ENCODE peak calls at places on chromosomes 4 and X, in ten cellular contexts. Z is lower leg skin, K is heart left ventricle, A is A549, O is endothelial cell of umbilical vein, N is ovary, W is NB4, S is sigmoid colon, H is H1, U is tibial nerve. L is an unnamed sample.
A peak's percentile ranks its signal among the peaks of the same experiment; 100 is the strongest.

GRCh38 chr4:13940921-13941320 is 313.4 kb upstream of the BOD1L1 start:
- DNase-seq in S (no peak), W (no peak), U (no peak), H (no peak), N (no peak), O (no peak), Z (no peak), A (no peak), K (no peak), L (no peak)

GRCh38 chrX:149570668-149571067 is 16.6 kb downstream of the MAGEA9B start:
- DNase-seq in A (peak; percentile 7), H (no peak), O (no peak), K (no peak), Z (peak; percentile 28), W (no peak), S (no peak), U (no peak), N (no peak), L (no peak)

GRCh38 chrX:71183341-71183740 is 38.7 kb downstream of the NLGN3 start:
- DNase-seq in N (no peak), H (no peak), U (no peak), S (no peak), A (no peak), O (no peak), K (no peak), Z (no peak), W (no peak), L (no peak)

GRCh38 chr4:109816082-109816442 is 500 bp downstream of the GAR1 start:
- DNase-seq in S (no peak), Z (peak; percentile 83), N (no peak), W (peak; percentile 45), H (no peak), K (no peak), O (no peak), A (no peak), U (no peak), L (no peak)

GRCh38 chr4:82043809-82044137 is 330.0 kb downstream of the HNRNPD start:
- DNase-seq in A (no peak), W (no peak), S (no peak), Z (no peak), N (no peak), K (no peak), U (no peak), O (no peak), H (no peak), L (no peak)

GRCh38 chr4:105627620-105628019 is 75.2 kb downstream of the ARHGEF38 start:
- DNase-seq in S (no peak), A (no peak), K (no peak), O (no peak), W (no peak), N (no peak), Z (no peak), H (no peak), U (no peak), L (no peak)

GRCh38 chr4:184477201-184477999 is 3.0 kb upstream of the IRF2 start:
- DNase-seq in U (no peak), W (no peak), S (no peak), Z (no peak), K (no peak), N (no peak), O (no peak), A (no peak), H (no peak), L (no peak)

GRCh38 chr4:87698394-87698793 is 48.3 kb downstream of the DMP1 start:
- DNase-seq in A (no peak), N (no peak), H (no peak), K (no peak), W (no peak), O (no peak), Z (no peak), S (no peak), U (no peak), L (no peak)

GRCh38 chrX:24550166-24550565 is 85.1 kb downstream of the PDK3 start:
- DNase-seq in Z (no peak), N (no peak), A (no peak), O (no peak), S (no peak), U (no peak), H (no peak), K (no peak), W (no peak), L (no peak)

DNA sequence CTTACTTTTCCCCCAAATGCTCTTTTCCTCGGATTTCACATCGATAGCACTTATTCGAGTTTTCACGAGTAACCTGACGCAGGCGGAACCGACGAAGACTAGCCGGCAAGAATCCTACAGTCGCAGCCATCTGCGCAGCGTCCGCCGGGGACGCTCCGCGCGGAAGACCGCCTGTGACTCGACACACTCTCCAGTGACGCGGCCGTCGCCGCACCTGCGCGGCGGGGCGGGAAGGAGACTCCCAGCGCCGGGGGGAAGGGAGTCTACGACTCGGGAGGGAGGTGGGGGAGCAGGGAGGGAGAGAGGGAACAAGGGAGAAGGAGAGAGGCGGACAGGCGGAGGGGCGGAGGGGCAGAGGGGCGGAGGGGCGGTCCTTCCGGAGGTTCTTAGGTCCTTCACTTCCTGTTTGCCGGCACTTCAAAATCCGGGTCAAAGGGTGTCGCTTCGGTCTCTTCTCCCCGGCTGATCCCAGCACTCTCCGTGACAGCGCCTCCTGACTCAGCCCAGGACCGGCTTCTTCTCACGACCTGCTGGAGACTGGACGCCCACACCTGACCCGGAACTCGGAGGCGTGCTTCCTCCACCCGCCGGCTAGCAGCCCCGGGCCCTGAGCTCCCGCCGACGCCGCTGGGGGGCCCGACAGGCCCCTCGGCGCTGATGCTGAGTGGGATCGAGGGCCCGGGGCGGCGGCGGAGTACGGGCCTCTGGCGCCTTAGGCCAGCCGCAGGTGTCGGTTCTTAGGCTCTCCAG is at the start of gene USP38:
- DNase-seq in U (peak; percentile 76), S (peak; percentile 97), Z (peak; percentile 98), N (peak; percentile 87), K (peak; percentile 92), H (peak; percentile 66), W (peak; percentile 90), A (peak; percentile 93), O (peak; percentile 90), L (peak; percentile 90)
- TF ChIP-seq POLR2A in U (peak; percentile 35), S (peak; percentile 61), Z (no peak), N (peak; percentile 23), K (peak; percentile 72), H (peak; percentile 72), W (peak; percentile 30), A (peak; percentile 89), O (peak; percentile 49), L (no peak)

GRCh38 chrX:129980540-129981206 is 1.8 kb upstream of the BCORL1 start:
- DNase-seq in S (peak; percentile 86), H (no peak), A (peak; percentile 44), W (peak; percentile 66), K (peak; percentile 81), U (peak; percentile 23), Z (peak; percentile 89), N (peak; percentile 77), O (peak; percentile 14), L (no peak)
- TF ChIP-seq POLR2A in S (peak; percentile 31), H (no peak), A (peak; percentile 42), W (no peak), K (peak; percentile 59), U (no peak), Z (no peak), N (peak; percentile 36), O (no peak), L (peak; percentile 29)

DNA sequence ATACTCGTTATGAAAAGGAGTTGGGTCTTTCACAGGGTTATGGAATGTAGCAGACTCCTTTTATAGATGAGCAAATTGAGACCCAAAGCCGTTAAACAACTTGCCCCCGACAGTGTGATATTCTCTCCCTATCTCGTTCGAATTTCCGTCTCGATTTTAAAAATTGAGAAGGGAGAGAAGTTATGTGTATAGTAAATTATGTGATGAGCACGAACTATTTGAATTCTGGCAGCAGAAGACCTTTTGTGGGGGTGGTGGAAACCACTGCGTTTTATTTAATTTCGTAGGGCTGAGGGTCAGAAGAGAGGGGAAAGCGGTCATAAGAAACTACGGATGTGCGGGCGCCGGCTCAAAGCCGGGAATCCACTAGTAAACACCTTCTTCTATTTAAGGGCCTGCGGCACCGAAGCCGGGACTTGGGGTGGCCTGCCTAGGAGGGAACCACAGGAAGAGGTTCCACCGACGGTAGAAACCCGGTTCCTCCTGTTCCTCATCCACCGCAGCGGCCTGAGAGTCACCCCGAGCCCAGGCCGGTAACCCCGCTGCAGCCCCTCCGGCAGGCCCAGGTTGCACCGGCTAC is 1.5 kb upstream of the DDX3X start:
- DNase-seq in Z (peak; percentile 92), H (no peak), A (peak; percentile 49), W (peak; percentile 67), U (no peak), N (no peak), S (peak; percentile 83), O (peak; percentile 53), K (no peak), L (peak; percentile 13)
- TF ChIP-seq POLR2A in Z (no peak), H (no peak), A (no peak), W (no peak), U (no peak), N (no peak), S (no peak), O (no peak), K (no peak), L (no peak)

DNA sequence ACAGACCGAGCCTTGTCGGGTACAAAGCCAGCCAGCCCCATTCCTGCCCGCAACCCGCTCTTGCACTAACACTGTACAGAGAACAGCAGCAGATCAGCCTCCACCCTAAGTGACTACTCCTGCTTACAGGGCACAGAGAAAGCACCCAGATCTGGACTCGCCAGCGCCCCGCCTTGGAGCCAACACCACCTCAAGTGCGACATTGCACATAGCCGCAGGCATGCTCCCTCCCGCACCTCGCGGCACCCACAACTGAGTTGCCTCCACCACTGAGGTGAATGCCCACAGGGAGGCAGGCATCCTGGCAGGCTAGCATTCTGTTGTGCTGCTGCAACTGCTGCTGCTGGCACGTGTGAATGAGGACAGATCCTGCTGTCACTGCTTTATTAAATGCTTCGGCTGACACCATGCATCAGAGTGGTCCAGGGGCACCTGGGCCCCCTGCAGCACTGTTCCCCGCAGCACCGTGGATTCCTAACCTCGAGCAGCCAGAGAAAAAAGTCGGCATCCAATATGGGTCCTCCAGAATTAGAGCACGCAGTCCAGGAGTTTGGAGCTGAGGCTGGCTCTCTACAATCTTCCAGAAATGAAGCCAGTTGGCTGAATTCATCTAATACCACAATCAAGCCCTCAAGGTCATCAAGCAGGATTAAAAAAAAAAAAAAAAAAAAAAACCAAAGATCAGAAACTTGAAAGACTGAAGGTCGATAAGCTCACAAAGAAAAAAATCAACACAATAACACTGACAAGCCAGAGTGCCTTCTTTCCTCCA is 352.9 kb downstream of the GASK1B start:
- DNase-seq in H (no peak), A (no peak), S (no peak), W (no peak), O (no peak), U (no peak), Z (no peak), K (no peak), N (no peak), L (no peak)
- TF ChIP-seq POLR2A in H (no peak), A (no peak), S (no peak), W (no peak), O (no peak), U (no peak), Z (no peak), K (no peak), N (no peak), L (no peak)

DNA sequence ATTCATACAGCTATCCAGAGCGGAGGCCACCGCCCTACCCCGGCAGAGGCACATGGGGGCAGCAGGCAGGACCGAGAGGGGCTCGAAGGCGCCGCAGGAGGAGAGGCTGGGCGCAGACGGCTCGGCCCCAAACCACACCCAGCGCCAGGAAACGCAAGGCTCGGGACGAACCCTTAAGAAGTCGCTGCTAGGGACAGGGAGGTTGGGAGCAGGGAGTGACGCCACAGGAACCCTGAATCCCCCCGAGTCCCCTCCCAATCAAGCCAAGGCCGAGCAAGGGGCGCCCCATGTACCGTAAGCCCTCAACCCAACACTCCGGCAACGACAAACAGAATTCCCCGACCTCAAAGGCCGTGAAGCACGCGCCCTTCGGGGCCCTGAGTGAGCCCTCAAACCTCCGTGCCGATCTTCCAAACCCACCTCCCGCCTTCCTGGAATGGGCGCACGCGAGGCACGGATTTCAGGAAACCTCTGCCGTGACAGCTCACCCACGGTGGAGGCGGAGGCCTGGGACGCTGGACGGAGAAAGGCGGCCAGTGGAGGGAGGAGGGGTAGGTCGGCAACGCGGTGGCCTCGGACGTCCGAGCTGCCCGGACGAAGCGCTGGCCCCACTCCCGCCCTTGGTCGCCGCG is 1.8 kb downstream of the ZFYVE28 start:
- DNase-seq in S (no peak), K (no peak), H (no peak), Z (no peak), O (peak; percentile 41), W (peak; percentile 54), N (no peak), U (no peak), A (no peak), L (no peak)
- TF ChIP-seq POLR2A in S (no peak), K (no peak), H (no peak), Z (no peak), O (no peak), W (no peak), N (no peak), U (no peak), A (no peak), L (no peak)

L was measured in esophagus squamous epithelium.